ENCODE peak calls at places on chromosomes 3 and 15, in seven cellular contexts. T is BJ, B is fibroblast of lung, U is lower lobe of right lung, K is stomach, P is AG10803, Z is hepatocyte. N is an unnamed sample.

GRCh38 chr3:31753050-31753425 is 220.3 kb downstream of the STT3B start:
- DNase-seq in T (no peak), P (no peak), U (no peak), K (no peak), Z (no peak), B (no peak), N (no peak)

GRCh38 chr3:50542177-50543034 is 25.1 kb downstream of the C3orf18 start:
- DNase-seq in U (peak), K (peak), P (peak), Z (peak), B (peak), T (no peak), N (peak)

GRCh38 chr3:172622156-172622555 is 88.7 kb downstream of the NCEH1 start:
- DNase-seq in U (no peak), B (no peak), Z (no peak), P (no peak), K (no peak), T (no peak), N (no peak)

GRCh38 chr15:51093865-51094605 is 671 bp downstream of the TNFAIP8L3 start:
- DNase-seq in Z (peak), U (no peak), K (no peak), T (no peak), B (peak), P (peak), N (no peak)

GRCh38 chr3:112304611-112305010 is 10.6 kb upstream of the SLC9C1 start:
- DNase-seq in P (peak), K (no peak), U (no peak), Z (no peak), T (no peak), B (no peak), N (no peak)

GRCh38 chr3:168024537-168024941 is 71.2 kb downstream of the GOLIM4 start:
- DNase-seq in U (no peak), Z (no peak), B (peak), K (no peak), P (peak), T (peak), N (peak)

GRCh38 chr3:100993309-100993708 is at the start of gene ABI3BP:
- DNase-seq in Z (peak), B (peak), P (peak), U (peak), K (peak), T (peak), N (peak)

GRCh38 chr3:140942221-140943104 is 827 bp downstream of the SLC25A36 start:
- DNase-seq in U (peak), P (peak), K (peak), Z (peak), B (peak), T (no peak), N (no peak)

GRCh38 chr3:127549826-127550487 is 40.6 kb downstream of the TPRA1 start:
- DNase-seq in B (no peak), U (no peak), K (no peak), T (no peak), Z (no peak), P (no peak), N (no peak)

GRCh38 chr15:66943456-66944095 is 121.8 kb upstream of the SMAD3 start:
- DNase-seq in U (no peak), B (no peak), T (no peak), K (peak), P (no peak), Z (no peak), N (no peak)

GRCh38 chr3:116741462-116741861 is 31.9 kb downstream of the TUSC7 start:
- DNase-seq in P (no peak), T (no peak), K (no peak), Z (peak), B (no peak), U (no peak), N (no peak)

GRCh38 chr3:182738583-182739514 is 54.5 kb upstream of the ATP11B start:
- DNase-seq in B (no peak), Z (peak), T (no peak), P (no peak), K (peak), U (no peak), N (no peak)
- H3K4me3 ChIP-seq in B (no peak), Z (no peak), T (no peak), P (no peak), K (no peak), U (no peak), N (no peak)

DNA sequence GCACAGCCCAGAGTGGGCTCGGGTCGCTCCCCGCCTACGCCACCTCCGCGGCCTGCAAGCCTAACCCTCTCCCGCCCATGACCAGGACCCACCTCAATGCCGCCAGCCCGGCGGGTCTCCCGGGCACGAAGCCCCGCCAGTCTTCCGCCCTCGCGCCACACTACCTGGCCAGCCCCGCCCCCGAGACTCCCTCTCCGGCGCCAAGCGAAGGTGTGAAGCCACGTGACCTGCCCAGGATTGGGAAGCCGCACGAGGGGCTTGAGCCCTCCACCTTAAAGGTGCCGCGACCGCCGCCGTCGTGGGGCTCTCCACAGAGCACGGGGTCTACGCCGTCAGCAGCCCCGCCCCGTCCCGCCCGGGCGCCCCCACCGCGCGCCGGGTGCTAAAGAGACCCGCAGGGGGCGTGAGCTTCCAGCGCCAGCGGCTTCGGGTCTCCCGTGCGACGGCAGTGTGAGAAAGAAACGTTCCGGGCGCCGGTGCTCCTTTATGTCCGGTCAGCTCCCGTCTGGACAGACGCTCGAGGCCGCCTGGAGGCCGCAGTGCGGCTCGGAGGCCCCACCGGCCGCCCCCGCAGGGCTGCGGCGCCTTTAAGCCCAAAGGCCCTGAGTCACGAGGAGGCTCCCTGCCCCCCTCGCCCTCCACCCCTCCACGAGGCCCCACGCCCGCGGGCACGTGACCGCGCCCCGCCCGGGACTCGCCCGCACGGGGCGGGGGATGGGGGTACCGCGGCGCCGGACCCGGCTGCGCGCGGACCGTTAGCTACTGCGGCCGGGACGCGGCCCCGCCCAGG is at the start of gene CPEB1:
- DNase-seq in P (peak), Z (peak), U (peak), T (no peak), K (no peak), B (peak), N (no peak)
- TF ChIP-seq CTCF in P (no peak), Z (peak), U (peak), T (no peak), K (no peak), B (peak), N (no peak)

GRCh38 chr3:16884084-16884747 is 539 bp upstream of the PLCL2 start:
- DNase-seq in U (peak), P (peak), B (peak), K (peak), Z (peak), T (no peak), N (no peak)

GRCh38 chr3:16884748-16885587 is at the start of gene PLCL2:
- DNase-seq in T (no peak), K (peak), B (peak), U (peak), Z (peak), P (peak), N (no peak)

GRCh38 chr3:16887130-16887529 is 2.4 kb downstream of the PLCL2 start:
- DNase-seq in T (no peak), B (no peak), Z (no peak), K (no peak), U (no peak), P (no peak), N (no peak)

GRCh38 chr3:16885588-16885903 is 791 bp downstream of the PLCL2 start:
- DNase-seq in P (no peak), T (no peak), U (no peak), B (peak), K (no peak), Z (no peak), N (no peak)

DNA sequence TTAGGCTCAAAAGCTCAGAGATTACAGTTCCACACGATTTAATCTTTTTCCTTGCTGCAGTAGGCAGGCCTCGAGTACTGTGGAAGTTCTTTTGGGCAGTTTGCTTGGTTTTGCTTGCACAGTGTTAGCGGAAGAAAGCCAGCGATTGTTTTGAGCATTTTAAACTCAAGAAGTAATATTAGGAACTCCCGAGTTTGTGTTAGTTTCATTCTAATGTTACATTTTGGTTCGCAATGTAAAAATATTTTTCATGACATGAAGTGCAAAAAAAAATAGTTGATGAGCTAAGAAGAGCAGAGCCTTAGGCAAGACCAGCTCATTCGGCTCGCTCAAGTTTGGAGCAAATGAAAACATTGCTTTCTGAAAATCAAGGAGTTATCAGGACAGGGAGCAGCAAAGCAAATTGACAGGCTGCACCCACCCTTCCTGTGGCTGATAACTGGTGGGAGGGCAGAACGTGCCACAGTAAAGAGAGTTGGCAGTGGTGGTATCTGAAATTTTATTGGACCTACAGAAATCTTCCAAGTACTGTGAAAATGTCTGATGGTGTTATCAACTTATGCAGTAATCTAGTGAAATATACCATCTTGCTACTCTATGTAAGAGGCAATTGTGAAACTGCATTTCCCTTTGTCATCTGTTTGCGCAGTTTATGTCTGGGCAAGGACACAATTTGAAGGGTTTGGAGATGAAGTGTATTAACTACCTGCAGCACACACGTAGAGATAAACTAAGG is 1.4 kb downstream of the PLCL2 start:
- DNase-seq in U (no peak), T (no peak), B (peak), P (no peak), K (no peak), Z (no peak), N (no peak)
- H3K4me3 ChIP-seq in U (peak), T (peak), B (peak), P (peak), K (peak), Z (peak), N (peak)

GRCh38 chr15:76337739-76338554 is 1.4 kb downstream of the ISL2 start:
- DNase-seq in U (peak), Z (no peak), K (no peak), T (no peak), P (no peak), B (no peak), N (no peak)
- TF ChIP-seq CTCF in U (no peak), Z (no peak), K (no peak), T (no peak), P (no peak), B (no peak), N (no peak)

DNA sequence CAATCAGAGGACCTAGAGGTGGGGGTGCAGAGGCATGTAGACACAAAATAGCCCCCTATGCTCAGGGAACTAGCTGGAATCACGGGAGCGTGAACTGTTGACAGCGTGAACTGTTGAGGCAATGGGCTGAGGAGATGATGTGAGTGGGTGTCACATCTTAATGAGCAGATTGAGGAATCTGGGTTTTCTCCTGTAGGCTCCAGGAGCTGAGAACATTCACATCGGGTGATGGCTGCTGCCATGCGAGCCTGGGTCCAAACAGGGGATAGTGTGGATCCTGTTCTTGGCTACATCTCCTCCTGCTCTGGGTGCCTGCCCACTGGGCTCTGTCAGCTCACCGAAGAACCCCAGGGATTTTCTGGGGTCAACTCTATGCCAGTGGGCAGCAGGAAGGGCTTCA is 2.1 kb downstream of the LARP6 start:
- DNase-seq in P (no peak), K (no peak), B (no peak), T (no peak), U (no peak), Z (no peak), N (no peak)
- H3K4me3 ChIP-seq in P (peak), K (peak), B (peak), T (peak), U (no peak), Z (no peak), N (no peak)

GRCh38 chr3:141998674-141999290 is 122.3 kb downstream of the ATP1B3 start:
- DNase-seq in B (peak), P (peak), K (no peak), Z (no peak), T (no peak), U (no peak), N (peak)
- TF ChIP-seq CTCF in B (peak), P (peak), K (no peak), Z (peak), T (peak), U (peak), N (peak)

DNA sequence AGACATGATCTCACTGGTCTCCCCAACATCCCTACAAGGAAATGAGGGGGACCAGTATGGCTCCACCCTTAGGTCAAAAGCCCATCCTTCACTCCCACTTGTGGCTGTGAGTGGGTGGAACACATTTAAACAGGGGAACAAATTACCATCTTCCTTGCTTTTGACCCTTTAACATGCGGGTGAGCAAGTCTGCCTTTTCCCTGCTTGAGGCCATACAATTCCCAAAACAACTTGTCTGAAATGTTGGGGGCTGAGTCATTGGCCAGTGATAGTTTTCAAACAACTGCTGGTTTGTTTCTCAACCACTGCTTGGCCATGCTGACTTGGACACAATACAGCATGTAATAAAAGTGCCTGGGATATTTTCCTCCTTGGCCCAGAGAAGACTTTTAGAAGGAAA is 39.6 kb downstream of the COL8A1 start:
- DNase-seq in B (peak), K (no peak), P (peak), T (peak), U (no peak), Z (no peak), N (peak)
- H3K4me3 ChIP-seq in B (no peak), K (no peak), P (no peak), T (no peak), U (no peak), Z (no peak), N (no peak)

GRCh38 chr3:99365396-99365795 is 273.0 kb upstream of the COL8A1 start:
- DNase-seq in Z (no peak), U (no peak), K (no peak), P (no peak), B (no peak), T (no peak), N (no peak)

GRCh38 chr3:99365979-99366378 is 272.4 kb upstream of the COL8A1 start:
- DNase-seq in Z (no peak), K (no peak), P (peak), U (no peak), B (peak), T (no peak), N (no peak)

DNA sequence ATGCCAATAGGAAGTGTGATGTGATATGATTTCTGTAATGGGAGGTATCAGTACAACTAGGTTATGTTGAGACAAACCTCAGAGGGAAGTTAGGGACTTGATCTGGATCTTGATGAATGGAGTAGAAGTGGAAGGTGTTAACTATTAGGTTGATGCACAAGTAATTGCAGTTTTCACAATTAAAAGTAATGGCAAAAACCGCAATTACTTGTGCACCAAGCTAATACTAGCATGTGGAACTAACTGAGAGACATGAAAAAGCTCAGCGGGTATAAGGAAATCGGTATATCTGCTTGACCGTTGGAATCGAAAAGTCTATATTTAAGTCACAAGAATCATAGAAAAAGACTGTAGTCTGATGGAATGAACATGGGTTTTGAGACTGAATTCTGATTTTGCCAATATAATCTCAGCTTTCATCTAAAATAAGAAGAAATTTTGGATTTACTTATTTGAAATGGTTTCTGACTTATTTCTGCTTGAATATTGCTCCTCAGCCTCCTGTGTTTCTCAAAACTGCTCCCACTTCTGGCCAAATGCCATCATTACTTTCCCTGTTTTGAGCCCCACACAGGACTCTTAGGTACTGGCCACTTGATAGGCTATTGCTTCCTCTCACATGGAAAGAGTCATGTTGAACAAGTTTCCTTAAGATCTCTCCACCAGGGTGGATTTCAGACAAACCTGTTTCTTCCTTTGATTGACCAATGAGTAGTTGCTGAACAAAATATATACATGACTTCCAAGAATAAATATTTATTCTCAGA is 271.5 kb upstream of the COL8A1 start:
- DNase-seq in B (no peak), U (no peak), P (no peak), T (no peak), K (no peak), Z (no peak), N (no peak)
- TF ChIP-seq CTCF in B (no peak), U (no peak), P (no peak), T (no peak), K (no peak), Z (peak), N (no peak)